ENCODE peak calls at places on chromosomes 6 and 20, in nine cellular contexts. J, I, H, Q, B, O, Y, T and U are unnamed samples.

GRCh38 chr20:50916257-50916656 is 15.0 kb downstream of the ADNP start:
- DNase-seq in J (no peak), I (no peak), H (no peak), Q (no peak), B (no peak), O (no peak), Y (no peak), T (no peak), U (no peak)

GRCh38 chr20:50533061-50533460 is 22.9 kb downstream of the PTPN1 start:
- DNase-seq in J (no peak), I (no peak), H (no peak), Q (no peak), B (no peak), O (no peak), Y (no peak), T (no peak), U (no peak)

GRCh38 chr6:7975764-7976146 is 65.2 kb upstream of the TXNDC5 start:
- DNase-seq in J (no peak), I (peak), H (no peak), Q (no peak), B (no peak), O (no peak), Y (no peak), T (no peak), U (no peak)

GRCh38 chr20:34240698-34241615 is at the start of gene ASIP:
- DNase-seq in J (no peak), I (peak), H (no peak), Q (peak), B (no peak), O (no peak), Y (no peak), T (no peak), U (no peak)

GRCh38 chr20:6919792-6920468 is 152.4 kb downstream of the BMP2 start:
- DNase-seq in J (no peak), I (no peak), H (no peak), Q (no peak), B (no peak), O (no peak), Y (no peak), T (no peak), U (no peak)

GRCh38 chr6:157748839-157749571 is 74.0 kb upstream of the SNX9 start:
- DNase-seq in J (no peak), I (no peak), H (no peak), Q (no peak), B (no peak), O (no peak), Y (no peak), T (no peak), U (no peak)

GRCh38 chr6:19830171-19830570 is 7.0 kb upstream of the ID4 start:
- DNase-seq in J (peak), I (peak), H (no peak), Q (no peak), B (no peak), O (no peak), Y (no peak), T (no peak), U (no peak)

GRCh38 chr6:6588064-6588923 is at the start of gene LY86:
- DNase-seq in J (no peak), I (peak), H (no peak), Q (peak), B (peak), O (no peak), Y (no peak), T (peak), U (no peak)

GRCh38 chr20:48298851-48299484 is 513.7 kb upstream of the SULF2 start:
- DNase-seq in J (no peak), I (peak), H (no peak), Q (no peak), B (no peak), O (no peak), Y (peak), T (no peak), U (no peak)

GRCh38 chr6:13076575-13076974 is 251.8 kb downstream of the TBC1D7 start:
- DNase-seq in J (no peak), I (no peak), H (no peak), Q (no peak), B (no peak), O (no peak), Y (no peak), T (no peak), U (no peak)

GRCh38 chr6:48535569-48535968 is 424.6 kb upstream of the PTCHD4 start:
- DNase-seq in J (no peak), I (peak), H (no peak), Q (no peak), B (no peak), O (no peak), Y (no peak), T (no peak), U (no peak)

GRCh38 chr6:144969873-144970272 is 684.7 kb downstream of the UTRN start:
- DNase-seq in J (no peak), I (no peak), H (no peak), Q (no peak), B (no peak), O (no peak), Y (no peak), T (no peak), U (no peak)

GRCh38 chr6:109187399-109188114 is 92.2 kb downstream of the CEP57L1 start:
- DNase-seq in J (peak), I (peak), H (peak), Q (peak), B (peak), O (peak), Y (no peak), T (peak), U (peak)

GRCh38 chr6:139519097-139519496 is 144.6 kb upstream of the CITED2 start:
- DNase-seq in J (no peak), I (no peak), H (no peak), Q (no peak), B (no peak), O (no peak), Y (no peak), T (no peak), U (no peak)

GRCh38 chr6:81613606-81614005 is 138.9 kb downstream of the TENT5A start:
- DNase-seq in J (peak), I (peak), H (no peak), Q (no peak), B (no peak), O (no peak), Y (no peak), T (no peak), U (no peak)

GRCh38 chr6:127267742-127268588 is 1.3 kb downstream of the RNF146 start:
- DNase-seq in J (peak), I (no peak), H (no peak), Q (no peak), B (peak), O (no peak), Y (no peak), T (no peak), U (no peak)

GRCh38 chr20:17611540-17612286 is 41.8 kb downstream of the DSTN start:
- DNase-seq in J (peak), I (peak), H (no peak), Q (no peak), B (no peak), O (no peak), Y (no peak), T (peak), U (no peak)

GRCh38 chr6:63452117-63452516 is 120.2 kb upstream of the LOC128125822 start:
- DNase-seq in J (no peak), I (no peak), H (no peak), Q (no peak), B (no peak), O (no peak), Y (no peak), T (no peak), U (no peak)

GRCh38 chr6:85186546-85187170 is 263.2 kb upstream of the NT5E start:
- DNase-seq in J (peak), I (peak), H (no peak), Q (no peak), B (no peak), O (no peak), Y (no peak), T (no peak), U (no peak)

GRCh38 chr6:167825759-167826229 is 917 bp upstream of the AFDN start:
- DNase-seq in J (peak), I (no peak), H (no peak), Q (no peak), B (peak), O (peak), Y (no peak), T (no peak), U (peak)

GRCh38 chr6:30915591-30915946 is 1.5 kb downstream of the VARS2 start:
- DNase-seq in J (peak), I (peak), H (no peak), Q (no peak), B (peak), O (no peak), Y (peak), T (peak), U (no peak)

GRCh38 chr20:325889-326644 is 715 bp downstream of the SOX12 start:
- DNase-seq in J (peak), I (peak), H (no peak), Q (peak), B (peak), O (peak), Y (no peak), T (peak), U (peak)

GRCh38 chr6:18507018-18507415 is 119.9 kb downstream of the RNF144B start:
- DNase-seq in J (no peak), I (no peak), H (no peak), Q (no peak), B (no peak), O (no peak), Y (no peak), T (no peak), U (no peak)

GRCh38 chr6:158095671-158096070 is 72.4 kb downstream of the SERAC1 start:
- DNase-seq in J (no peak), I (no peak), H (no peak), Q (no peak), B (no peak), O (no peak), Y (no peak), T (no peak), U (no peak)